ENCODE peak calls at places on chromosomes 13 and 19, in ten cellular contexts. E is naive thymus-derived CD4-positive, alpha-beta T cell; R is psoas muscle; U is cardiac fibroblast; Z is AG09309; G is thyroid gland; A is mucosa of descending colon; S is cardiac muscle cell; N is lower leg skin; M is astrocyte. O is an unnamed sample.

GRCh38 chr19:6564393-6564792 is 26.6 kb downstream of the CD70 start:
- DNase-seq in E (no peak), R (no peak), U (peak; percentile 16), Z (no peak), G (no peak), A (no peak), S (peak; percentile 20), N (no peak), M (no peak), O (no peak)

GRCh38 chr13:26988059-26988769 is 183.4 kb downstream of the USP12 start:
- DNase-seq in E (no peak), R (no peak), U (no peak), Z (no peak), G (no peak), A (no peak), S (no peak), N (no peak), M (no peak), O (no peak)

GRCh38 chr13:47334173-47334572 is 437.3 kb upstream of the HTR2A start:
- DNase-seq in E (no peak), R (no peak), U (peak; percentile 76), Z (peak; percentile 83), G (no peak), A (peak; percentile 5), S (peak; percentile 59), N (no peak), M (peak; percentile 91), O (peak; percentile 6)

GRCh38 chr13:105565328-105565727 is 970.1 kb downstream of the EFNB2 start:
- DNase-seq in E (no peak), R (no peak), U (no peak), Z (no peak), G (no peak), A (no peak), S (no peak), N (no peak), M (no peak), O (no peak)

GRCh38 chr13:76717092-76717491 is 169.1 kb downstream of the KCTD12 start:
- DNase-seq in E (no peak), R (no peak), U (no peak), Z (no peak), G (no peak), A (no peak), S (no peak), N (no peak), M (no peak), O (peak; percentile 56)

GRCh38 chr19:19571387-19571786 is 33.3 kb downstream of the CILP2 start:
- DNase-seq in E (no peak), R (no peak), U (no peak), Z (no peak), G (no peak), A (no peak), S (no peak), N (peak; percentile 53), M (no peak), O (no peak)

GRCh38 chr13:102401305-102401704 is 543 bp downstream of the FGF14 start:
- DNase-seq in E (no peak), R (no peak), U (no peak), Z (no peak), G (no peak), A (no peak), S (no peak), N (no peak), M (peak; percentile 6), O (no peak)

GRCh38 chr19:15936950-15937349 is 2.6 kb upstream of the CYP4F11 start:
- DNase-seq in E (no peak), R (no peak), U (no peak), Z (no peak), G (no peak), A (no peak), S (no peak), N (no peak), M (no peak), O (no peak)

GRCh38 chr13:22076658-22077057 is 405.8 kb downstream of the FGF9 start:
- DNase-seq in E (no peak), R (no peak), U (no peak), Z (no peak), G (no peak), A (no peak), S (no peak), N (no peak), M (no peak), O (no peak)

GRCh38 chr13:22079961-22080360 is 409.1 kb downstream of the FGF9 start:
- DNase-seq in E (no peak), R (no peak), U (no peak), Z (no peak), G (no peak), A (no peak), S (no peak), N (no peak), M (no peak), O (no peak)

GRCh38 chr13:22077205-22077683 is 406.4 kb downstream of the FGF9 start:
- DNase-seq in E (no peak), R (no peak), U (no peak), Z (no peak), G (no peak), A (no peak), S (no peak), N (no peak), M (no peak), O (no peak)

GRCh38 chr13:22080832-22081231 is 410.0 kb downstream of the FGF9 start:
- DNase-seq in E (no peak), R (no peak), U (no peak), Z (no peak), G (no peak), A (no peak), S (no peak), N (no peak), M (no peak), O (no peak)

DNA sequence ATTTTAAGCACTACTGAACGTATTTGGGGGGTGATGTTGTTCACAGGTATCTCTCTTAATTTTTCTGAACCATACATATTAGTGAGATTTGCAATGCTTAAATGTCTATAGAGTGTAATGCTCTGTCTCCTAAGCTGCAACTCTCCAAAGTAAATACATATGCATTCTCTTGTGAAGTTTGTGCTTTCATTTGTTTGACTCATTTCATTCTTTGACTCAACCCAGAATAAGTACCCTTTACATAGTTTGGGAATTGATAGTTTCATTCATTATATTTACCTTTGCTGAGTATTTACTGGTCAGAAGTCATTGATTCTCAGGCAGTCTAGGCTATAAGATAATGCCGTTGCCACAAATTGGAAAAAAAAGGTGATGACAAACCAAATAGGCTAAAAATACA is 406.9 kb downstream of the FGF9 start:
- DNase-seq in E (no peak), R (no peak), U (no peak), Z (no peak), G (no peak), A (no peak), S (no peak), N (no peak), M (no peak), O (no peak)
- H3K4me3 ChIP-seq in E (no peak overlapping the region), R (no peak overlapping the region), U (no peak overlapping the region), Z (no peak overlapping the region), G (no peak overlapping the region), A (no peak overlapping the region), S (no peak overlapping the region), N (no peak overlapping the region), M (no peak overlapping the region), O (no peak overlapping the region)

DNA sequence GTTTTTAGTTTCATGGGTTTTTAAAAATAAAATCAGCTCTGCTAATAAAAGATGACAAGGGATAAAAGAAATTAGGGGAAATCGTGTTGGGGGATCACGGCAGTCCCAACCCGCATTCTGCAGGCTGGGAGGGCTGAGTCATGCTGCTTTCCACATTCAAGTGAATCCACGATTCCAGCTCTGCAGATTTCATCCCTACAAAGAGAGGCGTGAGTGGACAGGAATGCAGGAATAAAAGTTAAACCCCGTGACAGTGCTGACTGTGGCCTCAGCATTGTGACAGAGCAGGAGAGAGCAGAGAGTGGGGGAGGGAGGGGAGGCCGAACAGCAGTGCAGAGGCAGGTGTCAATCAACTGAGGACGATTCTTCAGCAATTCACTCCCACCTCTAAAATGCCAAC is 66.5 kb upstream of the RAP2A start:
- DNase-seq in E (no peak), R (no peak), U (peak; percentile 52), Z (peak; percentile 66), G (peak; percentile 46), A (no peak), S (peak; percentile 75), N (no peak), M (peak; percentile 90), O (no peak)
- H3K4me3 ChIP-seq in E (no peak overlapping the region), R (no peak overlapping the region), U (no peak overlapping the region), Z (no peak overlapping the region), G (no peak overlapping the region), A (no peak overlapping the region), S (no peak overlapping the region), N (no peak overlapping the region), M (peak overlapping the region; percentile 27), O (no peak overlapping the region)

DNA sequence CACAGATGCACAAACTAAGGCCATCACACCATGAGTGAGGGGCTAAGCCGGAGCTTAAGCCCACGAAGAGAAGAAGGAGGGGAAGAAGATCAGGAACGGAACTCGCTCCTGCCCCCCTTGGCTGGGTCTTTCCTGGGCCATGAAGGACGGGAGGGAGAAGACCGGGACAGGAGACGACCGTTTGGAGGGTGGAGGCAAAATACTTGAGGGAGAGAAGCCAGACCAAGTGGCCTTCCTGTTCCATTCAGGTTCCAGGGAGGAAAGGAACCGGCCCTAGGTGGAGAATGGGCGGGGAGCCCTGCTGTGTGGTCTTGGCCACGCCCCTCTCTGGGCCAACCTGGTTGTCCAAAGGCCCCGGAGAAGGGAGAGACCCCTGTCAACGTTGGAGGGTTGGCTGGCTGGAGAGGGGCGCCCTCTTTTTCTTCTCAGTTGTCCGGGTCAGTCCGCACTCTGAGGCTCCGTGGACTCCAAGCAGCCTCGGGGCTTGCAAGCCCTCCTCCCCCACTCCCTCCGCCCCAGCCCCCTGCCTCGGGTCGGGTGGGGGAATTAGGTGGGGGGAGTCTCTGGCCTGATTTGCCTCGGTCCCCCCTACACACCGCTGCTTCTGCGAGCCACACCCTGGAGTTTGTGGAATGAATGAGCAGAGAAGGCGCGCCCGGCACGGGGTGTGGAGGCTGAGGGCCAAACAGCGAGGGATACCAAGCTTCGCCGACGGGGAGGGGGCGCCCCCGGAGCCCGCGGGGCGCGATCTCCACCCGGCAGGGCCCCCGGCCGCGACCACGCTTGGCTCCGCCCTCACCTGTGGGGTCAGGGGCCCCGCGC is 771 bp downstream of the FBN3 start:
- DNase-seq in E (no peak), R (no peak), U (no peak), Z (no peak), G (peak; percentile 67), A (peak; percentile 9), S (no peak), N (no peak), M (no peak), O (no peak)
- H3K4me3 ChIP-seq in E (no peak overlapping the region), R (peak overlapping the region; percentile 30), U (no peak overlapping the region), Z (no peak overlapping the region), G (peak overlapping the region; percentile 16), A (no peak overlapping the region), S (peak overlapping the region; percentile 55), N (no peak overlapping the region), M (no peak overlapping the region), O (no peak overlapping the region)

GRCh38 chr19:3401004-3401768 is 34.8 kb downstream of the NFIC start:
- DNase-seq in E (no peak), R (peak; percentile 54), U (no peak), Z (no peak), G (no peak), A (no peak), S (no peak), N (no peak), M (no peak), O (no peak)

GRCh38 chr19:3405261-3405653 is 38.9 kb downstream of the NFIC start:
- DNase-seq in E (no peak), R (no peak), U (no peak), Z (no peak), G (no peak), A (no peak), S (no peak), N (no peak), M (no peak), O (no peak)

GRCh38 chr19:3403489-3404323 is 37.3 kb downstream of the NFIC start:
- DNase-seq in E (no peak), R (peak; percentile 95), U (peak; percentile 99), Z (peak; percentile 93), G (peak; percentile 96), A (peak; percentile 63), S (peak; percentile 98), N (peak; percentile 97), M (peak; percentile 92), O (no peak)

GRCh38 chr19:3404324-3405260 is 38.2 kb downstream of the NFIC start:
- DNase-seq in E (no peak), R (peak; percentile 96), U (peak; percentile 93), Z (peak; percentile 76), G (peak; percentile 88), A (no peak), S (peak; percentile 95), N (peak; percentile 97), M (peak; percentile 83), O (no peak)

DNA sequence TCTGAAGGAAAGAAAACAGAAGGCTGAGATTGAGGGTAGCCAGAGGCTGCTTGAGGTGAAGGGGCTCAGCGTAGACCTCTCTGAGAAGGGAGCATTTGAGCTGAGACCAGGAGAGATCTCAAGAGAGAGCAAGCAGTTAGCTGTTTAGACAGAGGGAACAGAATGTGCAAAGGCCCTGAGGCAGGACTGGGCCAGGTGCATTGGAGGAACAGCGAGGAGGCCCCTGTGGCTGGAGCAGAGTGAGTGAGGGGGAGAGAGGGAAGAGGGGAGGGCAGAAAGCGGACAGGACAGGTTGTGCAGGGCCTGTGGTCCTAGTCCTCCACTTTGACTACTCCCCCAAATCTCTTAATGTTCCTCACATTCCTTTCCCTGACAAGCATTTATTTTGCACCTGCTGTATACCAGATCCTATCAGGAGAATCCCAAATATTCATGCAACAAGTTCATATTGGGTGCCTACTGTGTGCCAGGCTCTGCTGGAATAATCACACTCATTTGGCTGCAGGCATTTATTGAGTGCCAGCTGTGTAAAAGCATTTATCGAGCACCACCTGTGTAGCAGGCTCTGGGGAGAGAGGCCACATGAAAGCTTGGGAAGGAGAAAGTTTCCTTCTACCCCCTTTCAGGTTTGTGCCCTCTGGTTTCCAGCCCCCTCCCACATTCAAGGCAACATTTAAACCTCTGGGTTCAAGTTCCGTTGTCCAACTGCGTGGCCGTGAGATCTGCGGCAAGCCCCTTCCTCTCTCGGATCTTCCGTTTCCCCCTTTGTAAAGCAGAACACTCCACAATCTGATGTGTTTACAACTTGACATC is 36.5 kb downstream of the NFIC start:
- DNase-seq in E (no peak), R (no peak), U (no peak), Z (no peak), G (no peak), A (no peak), S (no peak), N (no peak), M (no peak), O (no peak)
- H3K4me3 ChIP-seq in E (no peak overlapping the region), R (peak overlapping the region; percentile 68), U (no peak overlapping the region), Z (peak overlapping the region; percentile 12), G (peak overlapping the region; percentile 9), A (no peak overlapping the region), S (no peak overlapping the region), N (no peak overlapping the region), M (no peak overlapping the region), O (no peak overlapping the region)

O was measured in BE2C.